ENCODE peak calls at places on chromosomes 5 and 9, in five cellular contexts. B, F, D, A and P are unnamed samples.
A peak's percentile ranks its signal among the peaks of the same experiment; 100 is the strongest.

GRCh38 chr5:124352312-124352711 is 394.1 kb downstream of the ZNF608 start:
- DNase-seq in B (no peak), A (no peak), F (no peak), D (no peak), P (no peak)

GRCh38 chr5:6365977-6366590 is 12.3 kb downstream of the MED10 start:
- DNase-seq in F (no peak), D (no peak), B (no peak), A (no peak), P (no peak)

GRCh38 chr5:123545506-123545905 is 33.5 kb downstream of the CSNK1G3 start:
- DNase-seq in A (peak; percentile 83), B (no peak), F (no peak), D (no peak), P (peak; percentile 21)

GRCh38 chr5:163731256-163731655 is 225.8 kb downstream of the MAT2B start:
- DNase-seq in F (no peak), B (no peak), D (no peak), A (no peak), P (no peak)

GRCh38 chr5:51194626-51195025 is 188.6 kb upstream of the ISL1 start:
- DNase-seq in F (no peak), A (no peak), D (no peak), B (no peak), P (no peak)

GRCh38 chr9:113536483-113537226 is 73.1 kb downstream of the RGS3 start:
- DNase-seq in F (no peak), D (no peak), B (peak; percentile 94), A (no peak), P (peak; percentile 27)

GRCh38 chr5:93126634-93127033 is 454.4 kb downstream of the NR2F1-AS1 start:
- DNase-seq in A (no peak), B (no peak), D (no peak), F (no peak), P (no peak)

GRCh38 chr5:66247176-66247960 is 103.3 kb downstream of the SREK1 start:
- DNase-seq in D (no peak), A (peak; percentile 17), F (no peak), B (no peak), P (no peak)

GRCh38 chr5:14465086-14465485 is 116.5 kb upstream of the OTULINL start:
- DNase-seq in F (no peak), D (no peak), B (no peak), A (no peak), P (no peak)

GRCh38 chr5:89377752-89378455 is 494.9 kb upstream of the MEF2C start:
- DNase-seq in F (no peak), D (no peak), B (no peak), A (no peak), P (peak; percentile 24)

GRCh38 chr9:4397917-4398316 is 92.4 kb upstream of the SLC1A1 start:
- DNase-seq in A (no peak), B (no peak), D (no peak), F (no peak), P (no peak)